ENCODE peak calls at places on chromosomes 11 and 22, in seven cellular contexts. S is BE2C, Z is small intestine, D is stomach, Y is heart left ventricle, L is Peyer's patch, A is mucosa of descending colon. E is an unnamed sample.

GRCh38 chr22:19766506-19767426 is 6.2 kb downstream of the TBX1 start:
- DNase-seq in Z (peak; percentile 28), D (peak; percentile 71), S (no peak), Y (no peak), L (peak; percentile 47), A (peak; percentile 69), E (peak; percentile 54)

GRCh38 chr11:131447898-131448297 is 77.5 kb downstream of the NTM start:
- DNase-seq in D (no peak), A (no peak), Z (no peak), S (no peak), L (no peak), Y (no peak), E (no peak)

GRCh38 chr11:130112071-130112830 is 42.6 kb downstream of the APLP2 start:
- DNase-seq in S (no peak), Z (no peak), L (no peak), Y (no peak), A (no peak), D (no peak), E (no peak)

GRCh38 chr11:130846606-130847005 is 69.7 kb downstream of the SNX19 start:
- DNase-seq in S (no peak), L (no peak), D (no peak), Y (no peak), A (no peak), Z (no peak), E (no peak)

GRCh38 chr11:6667733-6668374 is 12.2 kb upstream of the DCHS1 start:
- DNase-seq in Z (peak; percentile 38), D (no peak), A (peak; percentile 24), Y (no peak), L (no peak), S (no peak), E (no peak)

GRCh38 chr11:12961615-12962014 is 47.5 kb upstream of the RASSF10 start:
- DNase-seq in Y (no peak), Z (no peak), A (no peak), S (no peak), D (no peak), L (no peak), E (no peak)

GRCh38 chr11:57781529-57781943 is 19.9 kb downstream of the CTNND1 start:
- DNase-seq in Y (peak; percentile 41), Z (peak; percentile 87), S (no peak), D (peak; percentile 88), A (peak; percentile 81), L (no peak), E (peak; percentile 81)

GRCh38 chr11:10388574-10388973 is 66.5 kb upstream of the AMPD3 start:
- DNase-seq in L (no peak), Y (no peak), S (no peak), D (no peak), A (no peak), Z (no peak), E (no peak)

GRCh38 chr11:45723421-45723820 is 58.0 kb upstream of the CHST1 start:
- DNase-seq in L (no peak), D (no peak), A (no peak), S (no peak), Y (no peak), Z (no peak), E (no peak)

GRCh38 chr11:5369793-5370192 is 13.8 kb upstream of the OR51M1 start:
- DNase-seq in D (no peak), A (no peak), Z (no peak), L (no peak), S (no peak), Y (no peak), E (no peak)

GRCh38 chr11:46718155-46719019 is 626 bp upstream of the F2 start:
- DNase-seq in A (peak; percentile 68), S (no peak), L (no peak), Z (peak; percentile 56), Y (no peak), D (peak; percentile 77), E (no peak)

GRCh38 chr11:27571151-27571840 is 64.7 kb upstream of the LIN7C start:
- DNase-seq in Z (no peak), D (no peak), A (no peak), L (no peak), S (no peak), Y (no peak), E (no peak)

GRCh38 chr11:33977676-33978075 is 73.9 kb upstream of the CAPRIN1 start:
- DNase-seq in Y (no peak), Z (no peak), L (no peak), D (no peak), A (no peak), S (no peak), E (no peak)

GRCh38 chr11:69970785-69971535 is 107.2 kb upstream of the ANO1 start:
- DNase-seq in Y (no peak), D (no peak), A (no peak), S (no peak), Z (peak; percentile 54), L (no peak), E (no peak)
- H3K4me1 ChIP-seq in Y (no peaks in the 10 kb centered on the region), D (peaks cover 5% of the 10 kb centered on the region), A (no peaks in the 10 kb centered on the region), S (no peaks in the 10 kb centered on the region), Z (peaks cover 4% of the 10 kb centered on the region), L (no peaks in the 10 kb centered on the region), E (no peaks in the 10 kb centered on the region)

GRCh38 chr22:12697441-12697840 is 2830.6 kb upstream of the OR11H1 start:
- DNase-seq in Y (no peak), Z (no peak), A (no peak), S (no peak), L (no peak), D (no peak), E (no peak)
- H3K9me3 ChIP-seq in Y (no peaks in the 10 kb centered on the region), Z (peaks cover 2% of the 10 kb centered on the region), A (peaks cover 37% of the 10 kb centered on the region), S (no peaks in the 10 kb centered on the region), L (no peaks in the 10 kb centered on the region), D (peaks cover 5% of the 10 kb centered on the region), E (no peaks in the 10 kb centered on the region)

GRCh38 chr11:44316388-44317240 is 6.7 kb upstream of the ALX4 start:
- DNase-seq in S (no peak), Z (peak; percentile 19), D (no peak), L (no peak), Y (no peak), A (no peak), E (peak; percentile 69)
- H3K4me3 ChIP-seq in S (no peak overlapping the region), Z (no peak overlapping the region), D (peak overlapping the region; percentile 37), L (peak overlapping the region; percentile 32), Y (peak overlapping the region; percentile 34), A (no peak overlapping the region), E (peak overlapping the region; percentile 23)

GRCh38 chr11:43691332-43691731 is 10.8 kb downstream of the HSD17B12 start:
- DNase-seq in L (no peak), Z (no peak), D (no peak), A (no peak), Y (no peak), S (no peak), E (no peak)

GRCh38 chr11:43691806-43692205 is 11.3 kb downstream of the HSD17B12 start:
- DNase-seq in Z (no peak), Y (no peak), L (no peak), D (no peak), S (no peak), A (no peak), E (no peak)

GRCh38 chr11:43693069-43693468 is 12.5 kb downstream of the HSD17B12 start:
- DNase-seq in S (peak; percentile 38), L (no peak), A (no peak), D (no peak), Z (no peak), Y (no peak), E (no peak)

GRCh38 chr11:43689167-43689566 is 8.6 kb downstream of the HSD17B12 start:
- DNase-seq in Z (no peak), A (no peak), Y (no peak), S (no peak), D (no peak), L (no peak), E (no peak)

DNA sequence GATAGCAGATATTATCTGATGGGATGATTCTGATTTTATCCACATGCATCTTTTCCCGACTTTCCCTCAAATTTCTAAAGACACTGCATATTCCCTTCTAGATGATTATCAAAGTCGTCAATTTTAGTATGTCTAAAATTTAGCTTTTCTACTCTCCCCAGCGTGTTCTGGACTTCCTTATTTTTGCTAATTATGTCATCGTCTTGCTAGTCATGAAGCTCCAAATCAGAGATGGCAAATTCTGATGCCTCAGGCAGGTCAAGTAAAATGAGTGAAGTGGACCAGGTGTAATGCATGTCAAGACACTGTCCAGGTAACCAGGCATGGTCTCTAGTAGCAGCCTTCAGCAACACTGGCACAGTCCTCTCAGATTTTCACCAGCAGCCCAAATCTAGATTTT is 10.4 kb downstream of the HSD17B12 start:
- DNase-seq in A (no peak), L (no peak), Y (no peak), Z (no peak), D (no peak), S (no peak), E (no peak)
- H3K4me1 ChIP-seq in A (no peaks in the 10 kb centered on the region), L (peaks cover 7% of the 10 kb centered on the region), Y (peaks cover 39% of the 10 kb centered on the region), Z (peaks cover 3% of the 10 kb centered on the region), D (peaks cover 19% of the 10 kb centered on the region), S (peaks cover 3% of the 10 kb centered on the region), E (peaks cover 4% of the 10 kb centered on the region)

GRCh38 chr11:99925968-99926367 is 761.1 kb upstream of the ARHGAP42 start:
- DNase-seq in L (no peak), S (no peak), D (no peak), Y (no peak), A (no peak), Z (no peak), E (no peak)
- H3K9me3 ChIP-seq in L (no peaks in the 10 kb centered on the region), S (no peaks in the 10 kb centered on the region), D (peaks cover 22% of the 10 kb centered on the region), Y (no peaks in the 10 kb centered on the region), A (peaks cover 33% of the 10 kb centered on the region), Z (no peaks in the 10 kb centered on the region), E (no peaks in the 10 kb centered on the region)

GRCh38 chr22:47775191-47775590 is 1012.7 kb downstream of the TBC1D22A start:
- DNase-seq in Y (no peak), L (no peak), A (no peak), Z (no peak), D (no peak), S (no peak), E (no peak)

GRCh38 chr22:47778160-47778658 is 1015.8 kb downstream of the TBC1D22A start:
- DNase-seq in Z (no peak), D (no peak), Y (no peak), L (no peak), S (no peak), A (no peak), E (no peak)

GRCh38 chr22:47775686-47776085 is 1013.2 kb downstream of the TBC1D22A start:
- DNase-seq in A (no peak), S (no peak), Y (no peak), Z (no peak), D (no peak), L (no peak), E (no peak)

GRCh38 chr22:47777426-47777825 is 1015.0 kb downstream of the TBC1D22A start:
- DNase-seq in S (no peak), L (no peak), Z (no peak), A (no peak), D (no peak), Y (no peak), E (no peak)

GRCh38 chr22:47776329-47776728 is 1013.9 kb downstream of the TBC1D22A start:
- DNase-seq in L (no peak), S (no peak), Z (no peak), Y (no peak), D (no peak), A (no peak), E (no peak)
- H3K4me3 ChIP-seq in L (no peak overlapping the region), S (no peak overlapping the region), Z (no peak overlapping the region), Y (no peak overlapping the region), D (no peak overlapping the region), A (no peak overlapping the region), E (no peak overlapping the region)

GRCh38 chr22:36860438-36860820 is 377 bp upstream of the NCF4 start:
- DNase-seq in A (no peak), L (no peak), Y (no peak), D (no peak), Z (no peak), S (no peak), E (no peak)
- H3K4me1 ChIP-seq in A (peaks cover 5% of the 10 kb centered on the region), L (no peaks in the 10 kb centered on the region), Y (peaks cover 5% of the 10 kb centered on the region), D (no peaks in the 10 kb centered on the region), Z (no peaks in the 10 kb centered on the region), S (peaks cover 3% of the 10 kb centered on the region), E (no peaks in the 10 kb centered on the region)